ENCODE peak calls at places on chromosomes 13 and 19, in six cellular contexts. P is activated B cell treated with CpG ODN at 0.5 μM for 24 hours; M is EL; B is NCI-H460; V is psoas muscle; Y is CD4-positive, alpha-beta memory T cell. J is an unnamed sample.

GRCh38 chr19:3983936-3984583 is 1.2 kb downstream of the EEF2 start:
- DNase-seq in P (no peak), M (no peak), B (no peak), V (peak), Y (no peak), J (peak)

GRCh38 chr19:6062961-6063575 is 47.2 kb downstream of the RFX2 start:
- DNase-seq in P (no peak), M (no peak), B (no peak), V (no peak), Y (no peak), J (no peak)

GRCh38 chr13:33480561-33480960 is 195.0 kb upstream of the STARD13 start:
- DNase-seq in P (no peak), M (peak), B (no peak), V (no peak), Y (no peak), J (no peak)

GRCh38 chr19:29758863-29759262 is 43.8 kb upstream of the C19orf12 start:
- DNase-seq in P (no peak), M (no peak), B (no peak), V (no peak), Y (no peak), J (no peak)

GRCh38 chr19:5627395-5627904 is 4.6 kb downstream of the SAFB start:
- DNase-seq in P (peak), M (peak), B (no peak), V (peak), Y (no peak), J (peak)

GRCh38 chr13:50512602-50513527 is 330.6 kb downstream of the DLEU7 start:
- DNase-seq in P (peak), M (peak), B (no peak), V (peak), Y (peak), J (peak)

GRCh38 chr13:34779171-34779570 is 162.9 kb upstream of the NBEA start:
- DNase-seq in P (no peak), M (no peak), B (no peak), V (no peak), Y (no peak), J (no peak)

GRCh38 chr19:18292810-18293641 is 11.6 kb upstream of the JUND start:
- DNase-seq in P (peak), M (peak), B (peak), V (peak), Y (no peak), J (peak)

GRCh38 chr13:75864718-75865117 is 228.6 kb downstream of the LMO7 start:
- DNase-seq in P (no peak), M (peak), B (no peak), V (no peak), Y (no peak), J (no peak)